ENCODE peak calls at places on chromosomes 2 and 18, in eight cellular contexts. Q is AG10803; F is CD4-positive, alpha-beta T cell; P is foreskin fibroblast; X is AG04450; U is lung; Z is heart left ventricle; N is fibroblast of pulmonary artery. K is an unnamed sample.

GRCh38 chr2:37573818-37574388 is 97.5 kb downstream of the CDC42EP3 start:
- DNase-seq in P (no peak), F (no peak), X (no peak), N (peak), Z (no peak), U (no peak), Q (no peak), K (no peak)

GRCh38 chr2:102872388-102872787 is 110.6 kb downstream of the TMEM182 start:
- DNase-seq in Z (no peak), X (no peak), F (no peak), P (no peak), N (no peak), U (no peak), Q (no peak), K (no peak)

GRCh38 chr18:10320848-10321247 is 133.6 kb upstream of the APCDD1 start:
- DNase-seq in P (peak), Q (peak), Z (no peak), N (peak), U (no peak), F (no peak), X (no peak), K (no peak)

GRCh38 chr2:163347982-163348842 is 387.6 kb downstream of the FIGN start:
- DNase-seq in N (peak), U (peak), X (peak), P (peak), F (no peak), Q (peak), Z (peak), K (no peak)

GRCh38 chr2:197010200-197011020 is 83.9 kb upstream of the PGAP1 start:
- DNase-seq in F (no peak), P (no peak), N (no peak), Q (no peak), X (no peak), U (no peak), Z (no peak), K (no peak)

GRCh38 chr2:102792538-102793208 is 30.8 kb downstream of the TMEM182 start:
- DNase-seq in F (no peak), U (no peak), P (no peak), Q (no peak), X (no peak), N (no peak), Z (no peak), K (no peak)

GRCh38 chr2:95268208-95269035 is 5.8 kb upstream of the PROM2 start:
- DNase-seq in F (no peak), Z (no peak), U (peak), X (no peak), Q (no peak), N (no peak), P (no peak), K (no peak)

GRCh38 chr2:234026111-234026510 is 24.4 kb upstream of the SPP2 start:
- DNase-seq in U (no peak), F (no peak), P (peak), Z (no peak), N (no peak), X (no peak), Q (no peak), K (no peak)

GRCh38 chr18:68940039-68940438 is 142.2 kb downstream of the CCDC102B start:
- DNase-seq in F (no peak), X (no peak), Z (no peak), U (no peak), Q (no peak), N (peak), P (no peak), K (no peak)

GRCh38 chr2:219469186-219469724 is 29.4 kb upstream of the GMPPA start:
- DNase-seq in P (peak), Q (peak), X (no peak), Z (no peak), U (no peak), N (peak), F (no peak), K (no peak)

GRCh38 chr2:206086683-206087350 is 843 bp upstream of the INO80D start:
- DNase-seq in F (no peak), N (no peak), Q (no peak), P (no peak), U (no peak), X (no peak), Z (no peak), K (no peak)

GRCh38 chr18:58721586-58722160 is 50.4 kb downstream of the MALT1 start:
- DNase-seq in X (no peak), Q (peak), Z (peak), F (no peak), U (no peak), P (no peak), N (no peak), K (no peak)

GRCh38 chr2:195683174-195683573 is 26.1 kb downstream of the SLC39A10 start:
- DNase-seq in Q (no peak), F (no peak), P (peak), X (no peak), Z (no peak), N (no peak), U (no peak), K (no peak)

GRCh38 chr2:204407209-204408070 is 137.8 kb upstream of the PARD3B start:
- DNase-seq in Z (no peak), U (no peak), N (no peak), Q (no peak), P (peak), X (no peak), F (no peak), K (no peak)

GRCh38 chr18:29164993-29165599 is 988.2 kb upstream of the CDH2 start:
- DNase-seq in N (peak), U (no peak), F (no peak), Q (peak), P (peak), X (peak), Z (no peak), K (no peak)

GRCh38 chr2:233832869-233833812 is 21.2 kb downstream of the HJURP start:
- DNase-seq in P (peak), F (no peak), U (no peak), X (peak), Q (no peak), Z (no peak), N (peak), K (peak)

GRCh38 chr2:240453461-240454030 is 18.1 kb downstream of the GPC1 start:
- DNase-seq in N (no peak), X (no peak), F (no peak), P (no peak), Z (no peak), Q (no peak), U (no peak), K (no peak)

GRCh38 chr2:71933467-71934319 is 214.0 kb downstream of the CYP26B1 start:
- DNase-seq in Q (peak), F (no peak), P (no peak), N (no peak), U (peak), Z (peak), X (no peak), K (no peak)

GRCh38 chr18:23131693-23132319 is 3.5 kb upstream of the CABLES1 start:
- DNase-seq in P (peak), N (peak), Z (peak), U (peak), X (peak), Q (peak), F (no peak), K (peak)

GRCh38 chr18:46067431-46068007 is 4.5 kb downstream of the PSTPIP2 start:
- DNase-seq in N (peak), Q (no peak), Z (no peak), P (no peak), U (no peak), F (no peak), X (no peak), K (no peak)

GRCh38 chr2:45072064-45072861 is 63.0 kb upstream of the SIX2 start:
- DNase-seq in F (no peak), N (no peak), Q (no peak), U (no peak), Z (no peak), X (no peak), P (no peak), K (no peak)

GRCh38 chr2:217436386-217436785 is 566.4 kb downstream of the TNS1 start:
- DNase-seq in P (no peak), N (no peak), Z (no peak), Q (no peak), F (no peak), U (no peak), X (no peak), K (no peak)

GRCh38 chr2:235901243-235901642 is 266.9 kb downstream of the GBX2 start:
- DNase-seq in U (no peak), F (no peak), P (no peak), Z (no peak), Q (no peak), X (no peak), N (no peak), K (no peak)

GRCh38 chr18:48804856-48805610 is 145.7 kb downstream of the SMAD7 start:
- DNase-seq in Q (no peak), F (no peak), U (no peak), X (no peak), N (no peak), Z (no peak), P (no peak), K (no peak)

GRCh38 chr2:233691443-233692433 is 952 bp upstream of the UGT1A6 start:
- DNase-seq in Z (no peak), U (no peak), N (no peak), F (no peak), Q (no peak), X (no peak), P (no peak), K (no peak)

GRCh38 chr2:127810637-127811396 is at the start of gene WDR33:
- DNase-seq in X (peak), N (peak), Q (peak), Z (peak), P (peak), F (peak), U (peak), K (peak)
- TF ChIP-seq CTCF in X (peak), N (peak), Q (no peak), Z (peak), P (peak), F (no peak), U (peak), K (no peak)

DNA sequence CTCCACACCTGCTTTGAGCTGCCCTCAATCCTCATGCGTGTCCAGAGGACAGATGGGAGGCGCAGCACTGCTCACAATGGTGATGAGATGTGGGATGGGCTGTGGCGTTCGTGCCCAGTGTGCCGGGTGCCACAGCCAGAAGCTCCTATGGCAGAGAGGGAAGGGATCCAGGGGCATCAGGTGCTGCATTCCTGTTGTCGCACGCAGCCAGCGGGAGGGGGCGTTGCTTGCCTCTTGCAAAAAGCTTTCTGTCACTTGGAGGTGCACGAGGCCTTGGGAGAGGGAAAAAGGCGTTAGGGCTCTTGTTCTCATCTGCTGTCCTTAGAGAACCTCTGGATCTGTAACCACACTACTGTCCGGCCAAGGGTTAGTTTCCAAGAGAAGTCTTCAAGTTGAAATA is 29.2 kb upstream of the ALLC start:
- DNase-seq in Q (no peak), F (no peak), U (no peak), N (no peak), Z (no peak), P (no peak), X (no peak), K (no peak)
- TF ChIP-seq CTCF in Q (no peak), F (no peak), U (no peak), N (no peak), Z (no peak), P (no peak), X (no peak), K (no peak)

GRCh38 chr2:120512321-120512710 is 166.4 kb downstream of the INHBB start:
- DNase-seq in Q (no peak), U (no peak), F (no peak), N (no peak), Z (no peak), P (no peak), X (no peak), K (no peak)
- TF ChIP-seq CTCF in Q (no peak), U (no peak), F (no peak), N (no peak), Z (peak), P (no peak), X (no peak), K (no peak)

GRCh38 chr2:238834982-238835381 is 12.9 kb upstream of the TWIST2 start:
- DNase-seq in U (no peak), N (no peak), P (no peak), F (no peak), Z (no peak), X (no peak), Q (no peak), K (no peak)

GRCh38 chr2:238839428-238839827 is 8.5 kb upstream of the TWIST2 start:
- DNase-seq in F (no peak), N (no peak), X (no peak), Q (no peak), U (no peak), Z (no peak), P (no peak), K (no peak)

GRCh38 chr2:238838786-238839327 is 9.0 kb upstream of the TWIST2 start:
- DNase-seq in X (no peak), Q (no peak), U (no peak), N (no peak), F (no peak), Z (no peak), P (no peak), K (no peak)

GRCh38 chr2:238831177-238831576 is 16.7 kb upstream of the TWIST2 start:
- DNase-seq in U (no peak), X (no peak), Z (no peak), F (no peak), N (no peak), P (no peak), Q (no peak), K (no peak)

GRCh38 chr2:238835726-238836301 is 12.1 kb upstream of the TWIST2 start:
- DNase-seq in F (no peak), Q (no peak), P (no peak), U (no peak), X (no peak), N (no peak), Z (no peak), K (no peak)
- TF ChIP-seq CTCF in F (no peak), Q (peak), P (peak), U (no peak), X (peak), N (peak), Z (peak), K (no peak)

GRCh38 chr2:230798769-230799399 is 65.9 kb upstream of the ITM2C start:
- DNase-seq in U (peak), N (peak), X (no peak), P (peak), Q (peak), Z (no peak), F (no peak), K (peak)
- TF ChIP-seq CTCF in U (peak), N (peak), X (peak), P (peak), Q (peak), Z (peak), F (peak), K (peak)

GRCh38 chr2:133421516-133422324 is 146.5 kb downstream of the NCKAP5 start:
- DNase-seq in Q (peak), X (peak), U (no peak), P (no peak), Z (peak), F (no peak), N (peak), K (peak)
- TF ChIP-seq CTCF in Q (no peak), X (peak), U (no peak), P (no peak), Z (peak), F (no peak), N (no peak), K (no peak)

GRCh38 chr2:9102861-9103662 is 99.6 kb upstream of the MBOAT2 start:
- DNase-seq in N (no peak), Q (no peak), F (no peak), P (no peak), Z (no peak), U (no peak), X (no peak), K (no peak)

GRCh38 chr2:9101763-9102425 is 98.4 kb upstream of the MBOAT2 start:
- DNase-seq in F (no peak), X (no peak), N (no peak), Z (no peak), Q (no peak), P (no peak), U (no peak), K (no peak)

GRCh38 chr2:9097871-9098270 is 94.4 kb upstream of the MBOAT2 start:
- DNase-seq in Z (no peak), F (no peak), N (no peak), U (no peak), Q (no peak), P (no peak), X (no peak), K (no peak)

GRCh38 chr2:9099341-9099751 is 95.9 kb upstream of the MBOAT2 start:
- DNase-seq in N (no peak), X (no peak), Z (no peak), P (no peak), U (no peak), Q (no peak), F (no peak), K (peak)

GRCh38 chr2:9100080-9100876 is 96.8 kb upstream of the MBOAT2 start:
- DNase-seq in F (no peak), N (no peak), Q (no peak), X (no peak), U (no peak), P (no peak), Z (no peak), K (peak)
- TF ChIP-seq CTCF in F (no peak), N (no peak), Q (no peak), X (no peak), U (no peak), P (no peak), Z (no peak), K (no peak)

DNA sequence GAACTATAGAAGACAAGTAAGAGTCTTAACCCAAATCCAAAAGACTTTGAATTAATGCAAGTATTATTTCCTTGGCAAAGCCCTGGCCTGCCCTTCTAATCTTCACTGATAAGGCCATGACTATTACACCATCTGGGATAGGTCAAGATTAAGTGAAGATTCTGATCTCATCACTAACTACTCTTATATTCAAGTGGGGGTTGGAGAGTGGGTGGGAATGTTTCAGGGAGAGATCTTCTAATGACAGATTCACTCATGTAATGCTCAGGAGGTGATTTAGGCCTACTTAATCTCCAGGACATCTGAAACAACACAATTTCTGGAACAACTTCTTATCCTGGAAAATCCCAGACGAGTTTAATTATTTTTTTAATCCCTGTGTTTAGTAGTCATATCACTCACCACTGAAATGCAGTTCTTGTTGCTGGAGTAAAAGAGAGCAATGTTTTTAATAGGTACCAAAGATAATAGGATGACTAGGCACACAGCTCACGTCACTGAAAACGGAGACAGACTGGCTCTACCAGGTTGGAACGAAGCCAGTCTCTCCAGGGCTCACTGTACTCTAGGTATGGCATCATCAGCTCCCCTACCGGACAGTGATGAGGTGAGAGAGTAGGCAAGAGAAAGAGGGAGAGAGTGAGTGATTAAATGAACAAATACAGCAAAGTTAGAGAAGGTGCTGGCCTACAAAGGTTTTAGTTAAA is 133.1 kb downstream of the NCKAP5 start:
- DNase-seq in P (no peak), U (no peak), Q (peak), Z (peak), X (peak), N (peak), F (no peak), K (no peak)
- TF ChIP-seq CTCF in P (no peak), U (no peak), Q (no peak), Z (peak), X (peak), N (no peak), F (no peak), K (no peak)

DNA sequence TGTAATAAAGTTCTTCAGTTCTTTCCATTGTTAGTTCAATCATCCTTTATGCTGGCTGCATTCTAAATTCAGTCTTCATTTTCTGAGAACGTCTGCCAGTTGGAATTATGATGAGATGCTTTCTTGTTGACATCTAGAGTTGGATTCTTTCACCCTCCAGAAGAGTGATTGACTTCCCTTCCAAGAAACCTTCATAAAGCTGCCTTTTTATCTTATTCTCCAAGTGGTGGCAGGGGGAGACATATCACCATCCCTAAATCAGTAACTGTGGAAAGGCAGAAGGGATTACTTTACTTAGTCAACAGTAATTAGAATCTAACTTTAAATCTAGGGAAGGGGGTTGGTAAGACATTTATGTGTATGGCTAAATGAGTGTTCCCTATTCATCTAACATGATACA is 86.8 kb upstream of the GULP1 start:
- DNase-seq in X (no peak), U (no peak), N (no peak), F (no peak), Z (no peak), Q (no peak), P (no peak), K (no peak)
- TF ChIP-seq CTCF in X (no peak), U (no peak), N (no peak), F (no peak), Z (no peak), Q (no peak), P (no peak), K (no peak)

DNA sequence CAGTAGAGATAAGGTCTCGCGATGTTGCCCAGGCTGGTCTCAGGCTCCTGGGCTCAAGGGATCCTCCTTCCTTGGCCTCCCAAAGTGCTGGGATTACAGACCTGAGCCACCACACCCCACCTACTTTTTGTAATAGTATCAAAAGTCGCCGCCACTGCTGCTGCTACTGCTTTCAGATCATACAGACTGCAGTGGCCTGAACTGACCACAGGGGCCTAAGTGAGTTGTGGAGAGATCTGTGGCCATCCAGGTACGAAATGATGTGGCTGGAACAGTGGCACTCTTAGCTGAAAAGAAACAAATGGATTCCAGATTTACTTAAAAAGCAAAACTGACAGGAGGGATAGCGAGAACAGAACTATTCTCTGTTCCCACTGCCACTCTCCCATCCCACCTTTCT is 32.9 kb upstream of the POMC start:
- DNase-seq in Z (no peak), F (no peak), P (no peak), U (no peak), N (no peak), Q (no peak), X (no peak), K (no peak)
- TF ChIP-seq CTCF in Z (no peak), F (no peak), P (peak), U (no peak), N (peak), Q (peak), X (peak), K (no peak)

K was measured in GM20000.